ENCODE peak calls at places on chromosomes 7 and 10, in eight cellular contexts. A is WTC11, Q is RPMI7951, R is amygdala, J is thoracic aorta, Z is GM06990, F is AG08396, D is NCI-H510A treated with DMSO at 0.1 percent for 48 hours. S is an unnamed sample.

GRCh38 chr10:82815680-82816079 is 940.7 kb downstream of the NRG3 start:
- DNase-seq in A (no peak), Q (no peak), R (no peak), J (no peak), Z (no peak), F (no peak), D (peak; percentile 51), S (no peak)

GRCh38 chr10:6114758-6115410 is 26.1 kb downstream of the RBM17 start:
- DNase-seq in A (no peak), Q (peak; percentile 81), R (no peak), J (no peak), Z (no peak), F (peak; percentile 71), D (no peak), S (peak; percentile 34)

GRCh38 chr7:23918856-23919255 is 208.8 kb downstream of the STK31 start:
- DNase-seq in A (no peak), Q (peak; percentile 90), R (no peak), J (no peak), Z (no peak), F (no peak), D (no peak), S (no peak)

GRCh38 chr10:80529604-80530003 is 8.1 kb upstream of the SH2D4B start:
- DNase-seq in A (no peak), Q (no peak), R (no peak), J (no peak), Z (no peak), F (no peak), D (no peak), S (no peak)

GRCh38 chr7:95859434-95859833 is 87.1 kb downstream of the DYNC1I1 start:
- DNase-seq in A (peak; percentile 17), Q (peak; percentile 94), R (no peak), J (no peak), Z (no peak), F (peak; percentile 5), D (no peak), S (peak; percentile 18)

GRCh38 chr10:1183746-1184145 is 127.6 kb downstream of the WDR37 start:
- DNase-seq in A (no peak), Q (no peak), R (no peak), J (no peak), Z (no peak), F (no peak), D (no peak), S (no peak)

GRCh38 chr7:34320926-34321609 is 336.9 kb upstream of the NPSR1 start:
- DNase-seq in A (peak; percentile 74), Q (peak; percentile 96), R (peak; percentile 8), J (peak; percentile 5), Z (no peak), F (peak; percentile 80), D (peak; percentile 89), S (peak; percentile 65)

GRCh38 chr7:26620352-26620751 is 244.0 kb downstream of the SKAP2 start:
- DNase-seq in A (peak; percentile 70), Q (peak; percentile 72), R (no peak), J (no peak), Z (no peak), F (no peak), D (peak; percentile 35), S (no peak)

GRCh38 chr7:17289074-17289665 is 9.3 kb upstream of the AHR start:
- DNase-seq in A (no peak), Q (peak; percentile 46), R (no peak), J (no peak), Z (no peak), F (no peak), D (no peak), S (no peak)

GRCh38 chr7:136234040-136234439 is 256.9 kb upstream of the MTPN start:
- DNase-seq in A (no peak), Q (peak; percentile 7), R (no peak), J (no peak), Z (no peak), F (peak; percentile 7), D (no peak), S (no peak)

GRCh38 chr7:130559184-130559583 is 67.3 kb downstream of the MEST start:
- DNase-seq in A (no peak), Q (no peak), R (no peak), J (no peak), Z (no peak), F (no peak), D (no peak), S (no peak)

GRCh38 chr10:120505866-120506265 is 48.8 kb downstream of the PLPP4 start:
- DNase-seq in A (no peak), Q (peak; percentile 42), R (no peak), J (no peak), Z (no peak), F (no peak), D (no peak), S (no peak)

GRCh38 chr7:4838626-4839334 is 23.1 kb downstream of the PAPOLB start:
- DNase-seq in A (no peak), Q (no peak), R (no peak), J (no peak), Z (no peak), F (no peak), D (no peak), S (no peak)

GRCh38 chr10:13100349-13101294 is 659 bp downstream of the OPTN start:
- DNase-seq in A (peak; percentile 31), Q (peak; percentile 39), R (peak; percentile 20), J (no peak), Z (peak; percentile 35), F (peak; percentile 30), D (peak; percentile 16), S (peak; percentile 31)

GRCh38 chr10:53489331-53489730 is 716.7 kb upstream of the MBL2 start:
- DNase-seq in A (no peak), Q (no peak), R (no peak), J (no peak), Z (no peak), F (no peak), D (no peak), S (no peak)

GRCh38 chr10:66823301-66823700 is 102.5 kb upstream of the LRRTM3 start:
- DNase-seq in A (no peak), Q (no peak), R (no peak), J (no peak), Z (no peak), F (no peak), D (no peak), S (no peak)

GRCh38 chr10:104766341-104766740 is 125.3 kb downstream of the SORCS3 start:
- DNase-seq in A (no peak), Q (peak; percentile 69), R (no peak), J (no peak), Z (no peak), F (no peak), D (no peak), S (no peak)

S was measured in hepatic stellate cell.